ENCODE peak calls at places on chromosomes 5 and 9, in six cellular contexts. One of them, this sample, is unnamed.

GRCh38 chr5:53291528-53291927 is 182.0 kb upstream of the MOCS2 start:
- DNase-seq in left cardiac atrium: no peak
- DNase-seq in activated CD4-positive, CD25-positive, alpha-beta regulatory T cell treated with anti-CD3 and anti-CD28 coated beads, Interleukin-2, amount 50 U/mL, for 72 hours: no peak
- DNase-seq in AG04450: no peak
- DNase-seq in astrocyte of the hippocampus: no peak
- DNase-seq in M059J: no peak
- DNase-seq in this sample: no peak

GRCh38 chr5:53095931-53096525 is 13.5 kb downstream of the MOCS2 start:
- DNase-seq in left cardiac atrium: peak; percentile 46
- DNase-seq in activated CD4-positive, CD25-positive, alpha-beta regulatory T cell treated with anti-CD3 and anti-CD28 coated beads, Interleukin-2, amount 50 U/mL, for 72 hours: peak; percentile 54
- DNase-seq in AG04450: peak; percentile 41
- DNase-seq in astrocyte of the hippocampus: peak; percentile 77
- DNase-seq in M059J: peak; percentile 64
- DNase-seq in this sample: peak; percentile 47

GRCh38 chr5:16957305-16958165 is 21.4 kb upstream of the MYO10 start:
- DNase-seq in left cardiac atrium: no peak
- DNase-seq in activated CD4-positive, CD25-positive, alpha-beta regulatory T cell treated with anti-CD3 and anti-CD28 coated beads, Interleukin-2, amount 50 U/mL, for 72 hours: no peak
- DNase-seq in AG04450: peak; percentile 88
- DNase-seq in astrocyte of the hippocampus: peak; percentile 82
- DNase-seq in M059J: peak; percentile 94
- DNase-seq in this sample: no peak

GRCh38 chr9:4973246-4973645 is 11.8 kb upstream of the JAK2 start:
- DNase-seq in left cardiac atrium: no peak
- DNase-seq in activated CD4-positive, CD25-positive, alpha-beta regulatory T cell treated with anti-CD3 and anti-CD28 coated beads, Interleukin-2, amount 50 U/mL, for 72 hours: no peak
- DNase-seq in AG04450: no peak
- DNase-seq in astrocyte of the hippocampus: no peak
- DNase-seq in M059J: no peak
- DNase-seq in this sample: no peak

GRCh38 chr5:1544294-1545010 is 20.7 kb upstream of the LPCAT1 start:
- DNase-seq in left cardiac atrium: no peak
- DNase-seq in activated CD4-positive, CD25-positive, alpha-beta regulatory T cell treated with anti-CD3 and anti-CD28 coated beads, Interleukin-2, amount 50 U/mL, for 72 hours: no peak
- DNase-seq in AG04450: no peak
- DNase-seq in astrocyte of the hippocampus: no peak
- DNase-seq in M059J: no peak
- DNase-seq in this sample: no peak

GRCh38 chr9:74887041-74887980 is at the start of gene TRPM6:
- DNase-seq in left cardiac atrium: peak; percentile 90
- DNase-seq in activated CD4-positive, CD25-positive, alpha-beta regulatory T cell treated with anti-CD3 and anti-CD28 coated beads, Interleukin-2, amount 50 U/mL, for 72 hours: no peak
- DNase-seq in AG04450: peak; percentile 13
- DNase-seq in astrocyte of the hippocampus: peak; percentile 78
- DNase-seq in M059J: peak; percentile 77
- DNase-seq in this sample: peak; percentile 67

GRCh38 chr5:13956441-13956840 is 12.0 kb upstream of the DNAH5 start:
- DNase-seq in left cardiac atrium: no peak
- DNase-seq in activated CD4-positive, CD25-positive, alpha-beta regulatory T cell treated with anti-CD3 and anti-CD28 coated beads, Interleukin-2, amount 50 U/mL, for 72 hours: no peak
- DNase-seq in AG04450: no peak
- DNase-seq in astrocyte of the hippocampus: no peak
- DNase-seq in M059J: no peak
- DNase-seq in this sample: no peak

GRCh38 chr5:80871541-80871961 is 88.6 kb upstream of the RASGRF2 start:
- DNase-seq in left cardiac atrium: no peak
- DNase-seq in activated CD4-positive, CD25-positive, alpha-beta regulatory T cell treated with anti-CD3 and anti-CD28 coated beads, Interleukin-2, amount 50 U/mL, for 72 hours: no peak
- DNase-seq in AG04450: peak; percentile 6
- DNase-seq in astrocyte of the hippocampus: peak; percentile 60
- DNase-seq in M059J: peak; percentile 91
- DNase-seq in this sample: no peak

GRCh38 chr9:94675008-94675841 is 35.9 kb upstream of the FBP1 start:
- DNase-seq in left cardiac atrium: no peak
- DNase-seq in activated CD4-positive, CD25-positive, alpha-beta regulatory T cell treated with anti-CD3 and anti-CD28 coated beads, Interleukin-2, amount 50 U/mL, for 72 hours: no peak
- DNase-seq in AG04450: no peak
- DNase-seq in astrocyte of the hippocampus: peak; percentile 83
- DNase-seq in M059J: peak; percentile 58
- DNase-seq in this sample: no peak

GRCh38 chr5:170562166-170562565 is 58.3 kb downstream of the KCNIP1 start:
- DNase-seq in left cardiac atrium: no peak
- DNase-seq in activated CD4-positive, CD25-positive, alpha-beta regulatory T cell treated with anti-CD3 and anti-CD28 coated beads, Interleukin-2, amount 50 U/mL, for 72 hours: no peak
- DNase-seq in AG04450: no peak
- DNase-seq in astrocyte of the hippocampus: no peak
- DNase-seq in M059J: no peak
- DNase-seq in this sample: no peak

GRCh38 chr5:132388244-132389050 is 18.9 kb downstream of the SLC22A5 start:
- DNase-seq in left cardiac atrium: peak; percentile 59
- DNase-seq in activated CD4-positive, CD25-positive, alpha-beta regulatory T cell treated with anti-CD3 and anti-CD28 coated beads, Interleukin-2, amount 50 U/mL, for 72 hours: no peak
- DNase-seq in AG04450: no peak
- DNase-seq in astrocyte of the hippocampus: peak; percentile 72
- DNase-seq in M059J: peak; percentile 86
- DNase-seq in this sample: peak; percentile 75

GRCh38 chr5:169696621-169697517 is 59.8 kb downstream of the DOCK2 start:
- DNase-seq in left cardiac atrium: no peak
- DNase-seq in activated CD4-positive, CD25-positive, alpha-beta regulatory T cell treated with anti-CD3 and anti-CD28 coated beads, Interleukin-2, amount 50 U/mL, for 72 hours: no peak
- DNase-seq in AG04450: no peak
- DNase-seq in astrocyte of the hippocampus: peak; percentile 73
- DNase-seq in M059J: peak; percentile 85
- DNase-seq in this sample: no peak

GRCh38 chr5:141084487-141084989 is 9.9 kb upstream of the PCDHB2 start:
- DNase-seq in left cardiac atrium: peak; percentile 47
- DNase-seq in activated CD4-positive, CD25-positive, alpha-beta regulatory T cell treated with anti-CD3 and anti-CD28 coated beads, Interleukin-2, amount 50 U/mL, for 72 hours: no peak
- DNase-seq in AG04450: no peak
- DNase-seq in astrocyte of the hippocampus: peak; percentile 55
- DNase-seq in M059J: peak; percentile 78
- DNase-seq in this sample: peak; percentile 54

GRCh38 chr9:28916348-28916747 is 1343.1 kb upstream of the C9orf72 start:
- DNase-seq in left cardiac atrium: no peak
- DNase-seq in activated CD4-positive, CD25-positive, alpha-beta regulatory T cell treated with anti-CD3 and anti-CD28 coated beads, Interleukin-2, amount 50 U/mL, for 72 hours: no peak
- DNase-seq in AG04450: no peak
- DNase-seq in astrocyte of the hippocampus: no peak
- DNase-seq in M059J: no peak
- DNase-seq in this sample: no peak

GRCh38 chr5:119400248-119400647 is 44.4 kb downstream of the TNFAIP8 start:
- DNase-seq in left cardiac atrium: no peak
- DNase-seq in activated CD4-positive, CD25-positive, alpha-beta regulatory T cell treated with anti-CD3 and anti-CD28 coated beads, Interleukin-2, amount 50 U/mL, for 72 hours: no peak
- DNase-seq in AG04450: no peak
- DNase-seq in astrocyte of the hippocampus: no peak
- DNase-seq in M059J: peak; percentile 94
- DNase-seq in this sample: no peak

GRCh38 chr9:107613314-107613713 is 123.7 kb upstream of the KLF4 start:
- DNase-seq in left cardiac atrium: no peak
- DNase-seq in activated CD4-positive, CD25-positive, alpha-beta regulatory T cell treated with anti-CD3 and anti-CD28 coated beads, Interleukin-2, amount 50 U/mL, for 72 hours: no peak
- DNase-seq in AG04450: no peak
- DNase-seq in astrocyte of the hippocampus: no peak
- DNase-seq in M059J: no peak
- DNase-seq in this sample: no peak

GRCh38 chr5:110969502-110969901 is 102.0 kb upstream of the TSLP start:
- DNase-seq in left cardiac atrium: no peak
- DNase-seq in activated CD4-positive, CD25-positive, alpha-beta regulatory T cell treated with anti-CD3 and anti-CD28 coated beads, Interleukin-2, amount 50 U/mL, for 72 hours: no peak
- DNase-seq in AG04450: no peak
- DNase-seq in astrocyte of the hippocampus: no peak
- DNase-seq in M059J: no peak
- DNase-seq in this sample: no peak

GRCh38 chr9:36877239-36877638 is 156.8 kb downstream of the PAX5 start:
- DNase-seq in left cardiac atrium: no peak
- DNase-seq in activated CD4-positive, CD25-positive, alpha-beta regulatory T cell treated with anti-CD3 and anti-CD28 coated beads, Interleukin-2, amount 50 U/mL, for 72 hours: no peak
- DNase-seq in AG04450: no peak
- DNase-seq in astrocyte of the hippocampus: no peak
- DNase-seq in M059J: no peak
- DNase-seq in this sample: no peak

GRCh38 chr9:29556746-29557145 is 1983.5 kb upstream of the C9orf72 start:
- DNase-seq in left cardiac atrium: no peak
- DNase-seq in activated CD4-positive, CD25-positive, alpha-beta regulatory T cell treated with anti-CD3 and anti-CD28 coated beads, Interleukin-2, amount 50 U/mL, for 72 hours: no peak
- DNase-seq in AG04450: no peak
- DNase-seq in astrocyte of the hippocampus: peak; percentile 1
- DNase-seq in M059J: peak; percentile 8
- DNase-seq in this sample: no peak

GRCh38 chr5:106634375-106634774 is 1036.4 kb downstream of the EFNA5 start:
- DNase-seq in left cardiac atrium: no peak
- DNase-seq in activated CD4-positive, CD25-positive, alpha-beta regulatory T cell treated with anti-CD3 and anti-CD28 coated beads, Interleukin-2, amount 50 U/mL, for 72 hours: no peak
- DNase-seq in AG04450: no peak
- DNase-seq in astrocyte of the hippocampus: no peak
- DNase-seq in M059J: peak; percentile 37
- DNase-seq in this sample: no peak

GRCh38 chr5:112649882-112650281 is 87.8 kb upstream of the APC start:
- DNase-seq in left cardiac atrium: no peak
- DNase-seq in activated CD4-positive, CD25-positive, alpha-beta regulatory T cell treated with anti-CD3 and anti-CD28 coated beads, Interleukin-2, amount 50 U/mL, for 72 hours: no peak
- DNase-seq in AG04450: no peak
- DNase-seq in astrocyte of the hippocampus: no peak
- DNase-seq in M059J: no peak
- DNase-seq in this sample: no peak

This sample was measured in ovary.